ENCODE peak calls at places on chromosomes 11 and 22, in five cellular contexts. H is effector CD8-positive, alpha-beta T cell; Z is activated CD4-positive, alpha-beta T cell treated with anti-CD3 and anti-CD28 coated beads, Interleukin-2, amount 10 ng/mL, durations not matched to agents 7 days and 5 days; N is HS-5; R is AG08396. U is an unnamed sample.
A peak's percentile ranks its signal among the peaks of the same experiment; 100 is the strongest.

GRCh38 chr11:104916442-104916841 is 18.2 kb upstream of the CASP12 start:
- DNase-seq in H (no peak), Z (no peak), N (no peak), R (no peak), U (no peak)

GRCh38 chr11:66835762-66836405 is 7.4 kb upstream of the RCE1 start:
- DNase-seq in H (no peak), Z (no peak), N (no peak), R (no peak), U (no peak)

GRCh38 chr11:74018331-74019005 is 9.6 kb upstream of the UCP3 start:
- DNase-seq in H (no peak), Z (no peak), N (no peak), R (peak; percentile 86), U (no peak)

GRCh38 chr11:132318421-132319157 is 948.2 kb downstream of the NTM start:
- DNase-seq in H (no peak), Z (no peak), N (peak; percentile 9), R (peak; percentile 32), U (peak; percentile 79)

GRCh38 chr11:16818284-16818683 is 79.8 kb downstream of the C11orf58 start:
- DNase-seq in H (no peak), Z (no peak), N (no peak), R (no peak), U (no peak)

GRCh38 chr11:4511267-4511666 is 28.8 kb downstream of the OR52K1 start:
- DNase-seq in H (no peak), Z (no peak), N (no peak), R (no peak), U (no peak)

GRCh38 chr11:25891960-25892359 is 440.0 kb upstream of the ANO3 start:
- DNase-seq in H (no peak), Z (no peak), N (no peak), R (no peak), U (no peak)

GRCh38 chr22:25334091-25334490 is 114.7 kb downstream of the CRYBB2 start:
- DNase-seq in H (no peak), Z (peak; percentile 76), N (no peak), R (no peak), U (peak; percentile 32)

GRCh38 chr22:48884292-48884691 is 943.4 kb downstream of the BRD1 start:
- DNase-seq in H (no peak), Z (no peak), N (no peak), R (no peak), U (no peak)

GRCh38 chr11:47378011-47378835 is at the start of gene SPI1:
- DNase-seq in H (no peak), Z (no peak), N (no peak), R (no peak), U (no peak)

GRCh38 chr11:44916316-44916715 is 34.4 kb downstream of the TP53I11 start:
- DNase-seq in H (no peak), Z (no peak), N (no peak), R (no peak), U (no peak)

GRCh38 chr11:101582242-101583052 is 1.4 kb downstream of the TRPC6 start:
- DNase-seq in H (no peak), Z (no peak), N (peak; percentile 29), R (peak; percentile 55), U (no peak)

GRCh38 chr11:75802913-75803820 is 11.8 kb upstream of the UVRAG start:
- DNase-seq in H (peak; percentile 60), Z (peak; percentile 76), N (no peak), R (peak; percentile 79), U (peak; percentile 55)

GRCh38 chr22:29225422-29226090 is 19.9 kb downstream of the EMID1 start:
- DNase-seq in H (no peak), Z (no peak), N (no peak), R (peak; percentile 65), U (no peak)

GRCh38 chr11:1567052-1567720 is 4.9 kb downstream of the DUSP8 start:
- DNase-seq in H (no peak), Z (no peak), N (no peak), R (no peak), U (no peak)

GRCh38 chr11:67409261-67409666 is 5.4 kb downstream of the TBC1D10C start:
- DNase-seq in H (peak; percentile 46), Z (peak; percentile 89), N (no peak), R (no peak), U (no peak)

GRCh38 chr11:126917531-126918204 is 82.9 kb downstream of the KIRREL3 start:
- DNase-seq in H (no peak), Z (no peak), N (peak; percentile 92), R (peak; percentile 84), U (peak; percentile 83)

GRCh38 chr11:7591107-7591894 is 77.5 kb downstream of the PPFIBP2 start:
- DNase-seq in H (no peak), Z (no peak), N (no peak), R (no peak), U (no peak)

GRCh38 chr11:78161937-78162336 is 22.5 kb upstream of the ALG8 start:
- DNase-seq in H (no peak), Z (no peak), N (no peak), R (no peak), U (peak; percentile 18)

U was measured in foreskin melanocyte.